ENCODE peak calls at places on chromosomes 1 and 21, in eight cellular contexts. One of them, this sample, is unnamed.

GRCh38 chr1:166740668-166741276 is 98.5 kb upstream of the POGK start:
- DNase-seq in AG09309: no peak
- DNase-seq in coronary artery: no peak
- DNase-seq in spleen: no peak
- DNase-seq in HFF-Myc: no peak
- DNase-seq in body of pancreas: no peak
- DNase-seq in heart right ventricle: no peak
- DNase-seq in fibroblast of mammary gland: no peak
- DNase-seq in this sample: no peak

GRCh38 chr21:14474995-14475394 is 71.1 kb downstream of the SAMSN1 start:
- DNase-seq in AG09309: no peak
- DNase-seq in coronary artery: no peak
- DNase-seq in spleen: no peak
- DNase-seq in HFF-Myc: no peak
- DNase-seq in body of pancreas: no peak
- DNase-seq in heart right ventricle: no peak
- DNase-seq in fibroblast of mammary gland: no peak
- DNase-seq in this sample: no peak

GRCh38 chr21:31660134-31660565 is 657 bp downstream of the SOD1 start:
- DNase-seq in AG09309: no peak
- DNase-seq in coronary artery: no peak
- DNase-seq in spleen: no peak
- DNase-seq in HFF-Myc: no peak
- DNase-seq in body of pancreas: no peak
- DNase-seq in heart right ventricle: peak; percentile 36
- DNase-seq in fibroblast of mammary gland: no peak
- DNase-seq in this sample: peak; percentile 52

GRCh38 chr1:30515746-30516504 is 207.5 kb downstream of the MATN1 start:
- DNase-seq in AG09309: no peak
- DNase-seq in coronary artery: peak; percentile 35
- DNase-seq in spleen: peak; percentile 39
- DNase-seq in HFF-Myc: no peak
- DNase-seq in body of pancreas: no peak
- DNase-seq in heart right ventricle: no peak
- DNase-seq in fibroblast of mammary gland: no peak
- DNase-seq in this sample: no peak

GRCh38 chr1:79391896-79392295 is 385.4 kb upstream of the ADGRL4 start:
- DNase-seq in AG09309: no peak
- DNase-seq in coronary artery: no peak
- DNase-seq in spleen: no peak
- DNase-seq in HFF-Myc: no peak
- DNase-seq in body of pancreas: no peak
- DNase-seq in heart right ventricle: no peak
- DNase-seq in fibroblast of mammary gland: no peak
- DNase-seq in this sample: no peak

GRCh38 chr1:234927312-234927967 is 201.2 kb downstream of the TOMM20 start:
- DNase-seq in AG09309: no peak
- DNase-seq in coronary artery: peak; percentile 61
- DNase-seq in spleen: no peak
- DNase-seq in HFF-Myc: no peak
- DNase-seq in body of pancreas: peak; percentile 11
- DNase-seq in heart right ventricle: no peak
- DNase-seq in fibroblast of mammary gland: no peak
- DNase-seq in this sample: no peak

GRCh38 chr1:92310185-92310597 is 11.3 kb downstream of the RPAP2 start:
- DNase-seq in AG09309: no peak
- DNase-seq in coronary artery: no peak
- DNase-seq in spleen: no peak
- DNase-seq in HFF-Myc: no peak
- DNase-seq in body of pancreas: no peak
- DNase-seq in heart right ventricle: no peak
- DNase-seq in fibroblast of mammary gland: peak; percentile 44
- DNase-seq in this sample: no peak

GRCh38 chr1:65512383-65512782 is 91.9 kb downstream of the LEPR start:
- DNase-seq in AG09309: no peak
- DNase-seq in coronary artery: no peak
- DNase-seq in spleen: no peak
- DNase-seq in HFF-Myc: no peak
- DNase-seq in body of pancreas: peak; percentile 11
- DNase-seq in heart right ventricle: peak; percentile 7
- DNase-seq in fibroblast of mammary gland: peak; percentile 26
- DNase-seq in this sample: no peak

GRCh38 chr1:54274881-54275280 is 74.9 kb downstream of the MRPL37 start:
- DNase-seq in AG09309: no peak
- DNase-seq in coronary artery: no peak
- DNase-seq in spleen: no peak
- DNase-seq in HFF-Myc: no peak
- DNase-seq in body of pancreas: no peak
- DNase-seq in heart right ventricle: no peak
- DNase-seq in fibroblast of mammary gland: no peak
- DNase-seq in this sample: no peak

GRCh38 chr21:43211085-43212071 is 42.6 kb downstream of the CRYAA start:
- DNase-seq in AG09309: no peak
- DNase-seq in coronary artery: peak; percentile 52
- DNase-seq in spleen: peak; percentile 75
- DNase-seq in HFF-Myc: no peak
- DNase-seq in body of pancreas: peak; percentile 61
- DNase-seq in heart right ventricle: no peak
- DNase-seq in fibroblast of mammary gland: no peak
- DNase-seq in this sample: no peak

GRCh38 chr1:156368157-156368658 is 803 bp upstream of the RHBG start:
- DNase-seq in AG09309: no peak
- DNase-seq in coronary artery: no peak
- DNase-seq in spleen: no peak
- DNase-seq in HFF-Myc: no peak
- DNase-seq in body of pancreas: no peak
- DNase-seq in heart right ventricle: no peak
- DNase-seq in fibroblast of mammary gland: no peak
- DNase-seq in this sample: no peak

GRCh38 chr1:115753830-115754229 is 14.7 kb downstream of the CASQ2 start:
- DNase-seq in AG09309: no peak
- DNase-seq in coronary artery: no peak
- DNase-seq in spleen: no peak
- DNase-seq in HFF-Myc: no peak
- DNase-seq in body of pancreas: peak; percentile 21
- DNase-seq in heart right ventricle: peak; percentile 82
- DNase-seq in fibroblast of mammary gland: no peak
- DNase-seq in this sample: no peak

GRCh38 chr1:245306628-245307410 is 152.0 kb downstream of the KIF26B start:
- DNase-seq in AG09309: no peak
- DNase-seq in coronary artery: no peak
- DNase-seq in spleen: no peak
- DNase-seq in HFF-Myc: no peak
- DNase-seq in body of pancreas: no peak
- DNase-seq in heart right ventricle: peak; percentile 20
- DNase-seq in fibroblast of mammary gland: no peak
- DNase-seq in this sample: no peak

GRCh38 chr1:22123071-22123390 is 19.9 kb downstream of the WNT4 start:
- DNase-seq in AG09309: no peak
- DNase-seq in coronary artery: no peak
- DNase-seq in spleen: peak; percentile 33
- DNase-seq in HFF-Myc: no peak
- DNase-seq in body of pancreas: no peak
- DNase-seq in heart right ventricle: no peak
- DNase-seq in fibroblast of mammary gland: no peak
- DNase-seq in this sample: no peak

GRCh38 chr1:201766117-201766863 is 62.7 kb upstream of the IPO9 start:
- DNase-seq in AG09309: peak; percentile 85
- DNase-seq in coronary artery: no peak
- DNase-seq in spleen: no peak
- DNase-seq in HFF-Myc: peak; percentile 65
- DNase-seq in body of pancreas: no peak
- DNase-seq in heart right ventricle: peak; percentile 65
- DNase-seq in fibroblast of mammary gland: peak; percentile 99
- DNase-seq in this sample: no peak

GRCh38 chr1:235423214-235423652 is 56.0 kb downstream of the TBCE start:
- DNase-seq in AG09309: no peak
- DNase-seq in coronary artery: no peak
- DNase-seq in spleen: no peak
- DNase-seq in HFF-Myc: no peak
- DNase-seq in body of pancreas: no peak
- DNase-seq in heart right ventricle: no peak
- DNase-seq in fibroblast of mammary gland: no peak
- DNase-seq in this sample: no peak

GRCh38 chr1:83761977-83762376 is 237.0 kb downstream of the TTLL7 start:
- DNase-seq in AG09309: no peak
- DNase-seq in coronary artery: no peak
- DNase-seq in spleen: no peak
- DNase-seq in HFF-Myc: no peak
- DNase-seq in body of pancreas: no peak
- DNase-seq in heart right ventricle: no peak
- DNase-seq in fibroblast of mammary gland: no peak
- DNase-seq in this sample: no peak

GRCh38 chr1:228463559-228464455 is 23.4 kb upstream of the RNF187 start:
- DNase-seq in AG09309: no peak
- DNase-seq in coronary artery: no peak
- DNase-seq in spleen: peak; percentile 83
- DNase-seq in HFF-Myc: no peak
- DNase-seq in body of pancreas: no peak
- DNase-seq in heart right ventricle: no peak
- DNase-seq in fibroblast of mammary gland: peak; percentile 22
- DNase-seq in this sample: peak; percentile 86

GRCh38 chr1:37476460-37477197 is 2.2 kb downstream of the ZC3H12A start:
- DNase-seq in AG09309: peak; percentile 68
- DNase-seq in coronary artery: peak; percentile 93
- DNase-seq in spleen: peak; percentile 79
- DNase-seq in HFF-Myc: no peak
- DNase-seq in body of pancreas: peak; percentile 67
- DNase-seq in heart right ventricle: peak; percentile 75
- DNase-seq in fibroblast of mammary gland: peak; percentile 96
- DNase-seq in this sample: no peak

GRCh38 chr1:151158751-151159251 is 2.4 kb downstream of the TNFAIP8L2 start:
- DNase-seq in AG09309: no peak
- DNase-seq in coronary artery: peak; percentile 68
- DNase-seq in spleen: peak; percentile 78
- DNase-seq in HFF-Myc: no peak
- DNase-seq in body of pancreas: no peak
- DNase-seq in heart right ventricle: no peak
- DNase-seq in fibroblast of mammary gland: no peak
- DNase-seq in this sample: no peak
- TF ChIP-seq CTCF in AG09309: no peak
- TF ChIP-seq CTCF in coronary artery: no peak
- TF ChIP-seq CTCF in spleen: no peak
- TF ChIP-seq CTCF in HFF-Myc: no peak
- TF ChIP-seq CTCF in body of pancreas: no peak
- TF ChIP-seq CTCF in heart right ventricle: no peak
- TF ChIP-seq CTCF in fibroblast of mammary gland: no peak
- TF ChIP-seq CTCF in this sample: no peak

DNA sequence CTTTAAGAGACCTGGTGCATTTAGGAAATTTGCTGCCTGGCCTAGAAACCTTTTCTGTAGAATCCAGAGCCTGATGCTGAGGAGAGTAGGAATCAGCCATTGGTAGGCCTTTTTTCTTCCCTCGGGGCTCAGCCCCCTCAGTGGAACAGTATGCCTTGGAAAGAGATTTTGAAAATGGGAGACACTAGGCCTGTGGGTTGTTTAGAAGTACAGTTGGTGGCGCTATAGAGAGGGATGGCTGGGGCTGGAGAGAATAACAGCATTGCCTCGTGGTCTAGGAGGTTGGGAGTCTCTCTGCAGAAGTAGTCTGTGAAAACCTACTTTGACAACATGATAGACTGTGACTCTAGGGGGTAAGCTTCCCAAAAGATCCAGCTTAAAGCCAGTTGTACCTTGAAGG is 8.2 kb downstream of the KIF2C start:
- DNase-seq in AG09309: no peak
- DNase-seq in coronary artery: no peak
- DNase-seq in spleen: no peak
- DNase-seq in HFF-Myc: no peak
- DNase-seq in body of pancreas: no peak
- DNase-seq in heart right ventricle: no peak
- DNase-seq in fibroblast of mammary gland: no peak
- DNase-seq in this sample: no peak
- TF ChIP-seq CTCF in AG09309: no peak
- TF ChIP-seq CTCF in coronary artery: no peak
- TF ChIP-seq CTCF in spleen: no peak
- TF ChIP-seq CTCF in HFF-Myc: no peak
- TF ChIP-seq CTCF in body of pancreas: no peak
- TF ChIP-seq CTCF in heart right ventricle: no peak
- TF ChIP-seq CTCF in fibroblast of mammary gland: peak; percentile 13
- TF ChIP-seq CTCF in this sample: no peak

GRCh38 chr1:90114521-90115141 is 119.7 kb downstream of the ZNF326 start:
- DNase-seq in AG09309: peak; percentile 18
- DNase-seq in coronary artery: no peak
- DNase-seq in spleen: no peak
- DNase-seq in HFF-Myc: peak; percentile 19
- DNase-seq in body of pancreas: no peak
- DNase-seq in heart right ventricle: no peak
- DNase-seq in fibroblast of mammary gland: peak; percentile 59
- DNase-seq in this sample: no peak
- TF ChIP-seq CTCF in AG09309: peak; percentile 65
- TF ChIP-seq CTCF in coronary artery: peak; percentile 27
- TF ChIP-seq CTCF in spleen: no peak
- TF ChIP-seq CTCF in HFF-Myc: peak; percentile 47
- TF ChIP-seq CTCF in body of pancreas: peak; percentile 58
- TF ChIP-seq CTCF in heart right ventricle: peak; percentile 67
- TF ChIP-seq CTCF in fibroblast of mammary gland: peak; percentile 73
- TF ChIP-seq CTCF in this sample: peak; percentile 68

GRCh38 chr1:198253668-198254067 is 96.9 kb downstream of the NEK7 start:
- DNase-seq in AG09309: no peak
- DNase-seq in coronary artery: no peak
- DNase-seq in spleen: no peak
- DNase-seq in HFF-Myc: no peak
- DNase-seq in body of pancreas: no peak
- DNase-seq in heart right ventricle: no peak
- DNase-seq in fibroblast of mammary gland: peak; percentile 75
- DNase-seq in this sample: peak; percentile 67

GRCh38 chr1:198255783-198256182 is 99.0 kb downstream of the NEK7 start:
- DNase-seq in AG09309: no peak
- DNase-seq in coronary artery: no peak
- DNase-seq in spleen: no peak
- DNase-seq in HFF-Myc: no peak
- DNase-seq in body of pancreas: no peak
- DNase-seq in heart right ventricle: no peak
- DNase-seq in fibroblast of mammary gland: no peak
- DNase-seq in this sample: no peak

GRCh38 chr1:198254948-198255347 is 98.2 kb downstream of the NEK7 start:
- DNase-seq in AG09309: no peak
- DNase-seq in coronary artery: no peak
- DNase-seq in spleen: no peak
- DNase-seq in HFF-Myc: no peak
- DNase-seq in body of pancreas: no peak
- DNase-seq in heart right ventricle: no peak
- DNase-seq in fibroblast of mammary gland: no peak
- DNase-seq in this sample: no peak

GRCh38 chr1:198253259-198253658 is 96.5 kb downstream of the NEK7 start:
- DNase-seq in AG09309: no peak
- DNase-seq in coronary artery: no peak
- DNase-seq in spleen: no peak
- DNase-seq in HFF-Myc: no peak
- DNase-seq in body of pancreas: no peak
- DNase-seq in heart right ventricle: no peak
- DNase-seq in fibroblast of mammary gland: no peak
- DNase-seq in this sample: peak; percentile 42

DNA sequence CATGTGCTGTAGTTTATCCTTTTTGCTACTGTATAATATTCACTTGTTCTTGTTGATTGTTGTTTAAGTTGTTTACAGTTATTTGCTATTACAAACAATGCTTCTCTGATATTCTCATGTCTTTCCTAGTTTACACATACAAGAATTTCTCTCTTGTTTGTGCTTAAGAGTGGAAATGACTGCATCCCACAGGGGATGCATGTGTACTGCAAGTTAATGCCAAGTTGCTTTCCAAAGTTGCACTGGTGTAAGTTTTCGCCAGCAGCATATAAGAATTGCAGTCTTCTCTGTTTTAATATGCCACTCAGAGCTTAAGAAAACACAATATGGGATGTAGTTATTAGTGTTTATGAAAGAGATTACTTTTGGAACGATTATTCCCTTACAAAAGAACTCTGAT is 97.7 kb downstream of the NEK7 start:
- DNase-seq in AG09309: no peak
- DNase-seq in coronary artery: no peak
- DNase-seq in spleen: no peak
- DNase-seq in HFF-Myc: no peak
- DNase-seq in body of pancreas: no peak
- DNase-seq in heart right ventricle: no peak
- DNase-seq in fibroblast of mammary gland: no peak
- DNase-seq in this sample: no peak
- TF ChIP-seq CTCF in AG09309: no peak
- TF ChIP-seq CTCF in coronary artery: no peak
- TF ChIP-seq CTCF in spleen: no peak
- TF ChIP-seq CTCF in HFF-Myc: no peak
- TF ChIP-seq CTCF in body of pancreas: no peak
- TF ChIP-seq CTCF in heart right ventricle: peak; percentile 20
- TF ChIP-seq CTCF in fibroblast of mammary gland: peak; percentile 12
- TF ChIP-seq CTCF in this sample: no peak